ENCODE peak calls at places on chromosomes 4 and X, in four cellular contexts. L is stomach, D is PC-9, W is AG04450. C is an unnamed sample.

GRCh38 chrX:119734897-119735339 is 23.5 kb upstream of the SOWAHD start:
- DNase-seq in D (no peak), L (peak), W (no peak), C (no peak)

GRCh38 chr4:80058740-80059139 is 14.3 kb downstream of the ANTXR2 start:
- DNase-seq in L (no peak), W (no peak), D (no peak), C (no peak)

GRCh38 chrX:103253608-103254007 is 1.3 kb downstream of the TCEAL8 start:
- DNase-seq in D (no peak), W (no peak), L (no peak), C (no peak)

GRCh38 chrX:118216488-118216887 is 99.9 kb upstream of the KLHL13 start:
- DNase-seq in L (peak), D (no peak), W (no peak), C (no peak)

GRCh38 chrX:23114256-23114655 is 114.5 kb downstream of the DDX53 start:
- DNase-seq in D (no peak), W (no peak), L (no peak), C (no peak)

GRCh38 chrX:9657590-9658256 is 107.9 kb downstream of the GPR143 start:
- DNase-seq in W (no peak), D (no peak), L (no peak), C (no peak)

GRCh38 chr4:109207060-109207459 is 95.4 kb downstream of the COL25A1 start:
- DNase-seq in W (peak), D (no peak), L (no peak), C (no peak)

GRCh38 chr4:153252122-153252521 is 47.9 kb downstream of the TRIM2 start:
- DNase-seq in D (no peak), W (no peak), L (no peak), C (no peak)

GRCh38 chr4:74190919-74191397 is 33.0 kb downstream of the MTHFD2L start:
- DNase-seq in L (peak), D (no peak), W (no peak), C (no peak)

GRCh38 chr4:156113138-156113537 is 159.5 kb upstream of the CTSO start:
- DNase-seq in W (no peak), D (no peak), L (no peak), C (no peak)

GRCh38 chr4:87232241-87232640 is 11.8 kb upstream of the KLHL8 start:
- DNase-seq in L (no peak), D (no peak), W (no peak), C (no peak)

DNA sequence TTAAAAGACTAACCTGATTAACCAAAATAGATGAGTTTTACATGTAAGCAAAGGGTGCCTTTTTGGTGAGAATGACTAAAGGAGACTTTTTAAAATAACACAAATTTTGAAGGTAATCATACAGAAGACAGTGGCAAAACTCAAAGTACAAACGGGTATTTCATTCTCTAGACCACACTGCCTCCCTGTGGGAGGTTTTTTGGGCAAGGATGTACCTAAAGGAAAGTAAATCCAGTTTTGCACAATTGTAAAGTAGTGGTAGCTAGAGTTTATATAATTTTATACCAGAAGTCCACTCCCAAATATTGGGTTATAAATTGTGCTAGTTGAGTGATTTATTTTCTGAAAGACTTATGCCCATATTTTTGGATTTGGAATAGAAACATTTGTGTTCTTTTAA is 201.0 kb downstream of the PAPSS1 start:
- DNase-seq in W (no peak), D (no peak), L (peak), C (peak)
- TF ChIP-seq CTCF in W (peak), D (peak), L (no peak), C (peak)

DNA sequence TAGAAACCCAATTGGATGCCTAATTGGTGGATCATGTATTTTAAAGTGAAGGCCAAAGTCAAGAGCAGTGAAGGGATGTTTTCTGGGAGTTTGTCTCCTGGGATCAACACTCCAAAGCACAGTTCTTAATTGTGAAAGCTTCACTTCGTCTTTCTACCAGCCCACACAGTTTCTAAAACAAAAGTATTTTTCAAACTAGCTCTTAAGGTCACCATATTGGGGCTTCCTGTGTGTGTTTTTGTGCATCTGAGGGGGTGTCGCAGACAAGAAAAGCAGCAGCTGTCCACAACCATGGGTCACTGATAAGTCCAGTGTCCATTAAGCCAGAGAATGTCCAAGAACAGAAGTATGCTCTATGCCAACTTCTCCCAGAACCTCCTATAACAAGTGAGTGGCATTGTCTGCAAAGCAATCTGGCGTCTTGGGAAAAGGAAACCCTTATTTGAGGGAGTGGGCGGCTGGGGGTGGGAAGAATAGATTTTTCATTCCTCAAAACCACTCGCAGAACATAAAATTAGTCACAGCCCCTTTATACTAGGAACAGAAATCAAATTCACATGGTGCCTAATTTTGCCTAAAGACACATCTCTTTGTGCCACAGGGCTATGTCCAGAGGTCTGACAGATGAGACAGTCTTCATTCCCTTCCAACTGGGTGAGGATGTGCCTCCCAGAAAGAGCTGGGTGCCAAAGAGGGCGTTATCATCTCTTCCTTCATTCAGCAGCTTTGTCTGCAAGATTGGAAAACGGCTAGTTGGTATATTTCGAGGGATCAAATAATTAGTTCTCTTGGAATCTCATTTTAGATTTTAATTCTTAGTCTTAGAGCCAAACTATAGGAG is 610.4 kb downstream of the BCOR start:
- DNase-seq in L (no peak), D (no peak), W (no peak), C (no peak)
- H3K4me3 ChIP-seq in L (no peak), D (no peak), W (no peak), C (no peak)

GRCh38 chr4:76305033-76305687 is 1.4 kb upstream of the STBD1 start:
- DNase-seq in L (no peak), D (no peak), W (no peak), C (no peak)

GRCh38 chr4:76305971-76306881 is at the start of gene STBD1:
- DNase-seq in W (peak), L (peak), D (peak), C (no peak)

GRCh38 chr4:76307670-76308014 is 1.1 kb downstream of the STBD1 start:
- DNase-seq in L (peak), D (no peak), W (no peak), C (no peak)

GRCh38 chr4:76308548-76308947 is 2.0 kb downstream of the STBD1 start:
- DNase-seq in W (no peak), D (no peak), L (peak), C (no peak)

GRCh38 chr4:76306882-76307669 is 543 bp downstream of the STBD1 start:
- DNase-seq in L (peak), W (no peak), D (no peak), C (no peak)
- TF ChIP-seq CTCF in L (peak), W (peak), D (no peak), C (peak)

GRCh38 chr4:185019451-185020292 is 1.4 kb downstream of the HELT start:
- DNase-seq in D (no peak), W (no peak), L (no peak), C (no peak)
- H3K4me3 ChIP-seq in D (no peak), W (no peak), L (no peak), C (no peak)

GRCh38 chr4:82898322-82899243 is 2.0 kb upstream of the THAP9 start:
- DNase-seq in D (peak), L (peak), W (peak), C (no peak)
- TF ChIP-seq CTCF in D (peak), L (no peak), W (peak), C (peak)

DNA sequence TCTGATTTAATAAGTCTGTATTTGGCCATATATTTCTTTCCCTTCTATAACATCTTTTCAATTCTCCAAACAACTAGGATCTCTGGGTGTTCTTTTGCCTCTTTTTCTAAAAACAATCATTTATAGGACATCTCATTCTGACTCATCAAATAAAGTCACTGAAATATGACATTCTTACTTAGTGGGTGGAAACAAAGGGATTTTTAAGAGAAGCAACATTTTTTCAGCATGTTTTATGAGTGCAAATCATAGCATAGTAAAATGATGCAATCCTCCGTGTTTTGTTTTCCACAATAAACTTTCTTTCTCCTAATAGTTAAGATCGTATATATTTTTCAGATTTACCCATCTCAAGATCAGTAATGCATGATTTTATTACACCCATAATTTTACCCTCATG is 179.8 kb downstream of the SPCS3 start:
- DNase-seq in W (no peak), D (no peak), L (no peak), C (peak)
- H3K4me3 ChIP-seq in W (no peak), D (no peak), L (no peak), C (no peak)

GRCh38 chrX:40434443-40434842 is 146.3 kb upstream of the ATP6AP2 start:
- DNase-seq in D (no peak), L (no peak), W (no peak), C (no peak)

GRCh38 chrX:40439625-40440532 is 140.9 kb upstream of the ATP6AP2 start:
- DNase-seq in L (no peak), D (no peak), W (no peak), C (no peak)

GRCh38 chrX:40434947-40435346 is 145.8 kb upstream of the ATP6AP2 start:
- DNase-seq in D (no peak), L (no peak), W (no peak), C (no peak)

GRCh38 chrX:40440841-40441240 is 139.9 kb upstream of the ATP6AP2 start:
- DNase-seq in W (no peak), L (no peak), D (no peak), C (no peak)

GRCh38 chrX:40437348-40437747 is 143.4 kb upstream of the ATP6AP2 start:
- DNase-seq in D (no peak), L (no peak), W (no peak), C (no peak)
- TF ChIP-seq CTCF in D (no peak), L (no peak), W (no peak), C (no peak)

DNA sequence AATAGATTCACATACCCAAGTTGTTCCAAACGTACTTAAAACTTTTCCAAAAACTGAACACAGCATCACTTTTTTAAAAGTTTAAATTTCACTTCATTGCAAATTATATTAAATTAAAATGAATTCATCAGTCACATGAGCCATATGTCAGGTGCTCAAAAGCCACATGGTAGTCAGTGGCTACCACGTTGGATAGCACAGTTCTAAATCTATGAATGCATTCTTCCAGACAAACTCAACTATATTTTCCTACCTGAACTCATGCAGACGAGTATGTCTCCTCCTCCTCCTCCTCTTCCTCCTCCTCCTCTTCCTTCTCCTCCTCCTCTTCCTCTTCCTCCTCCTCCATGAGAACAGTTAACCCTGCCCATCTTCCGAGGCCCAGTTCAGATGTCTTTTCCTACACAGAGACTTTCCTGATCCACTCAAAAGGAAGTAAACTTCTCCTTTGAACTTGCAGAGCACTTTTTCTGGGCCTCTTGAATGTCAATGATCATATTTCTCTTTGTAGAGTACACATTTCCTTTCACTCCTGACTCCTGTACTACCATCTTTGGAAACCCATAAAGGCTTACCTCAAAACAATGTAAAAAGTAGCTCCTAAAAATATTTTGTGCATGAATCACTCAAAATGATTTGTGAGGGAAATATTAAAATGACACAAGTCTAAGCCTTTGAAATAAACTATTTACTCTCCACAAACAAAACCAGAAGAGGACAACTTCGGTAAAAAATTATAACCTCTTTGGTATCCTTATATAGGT is 172.6 kb downstream of the AMELX start:
- DNase-seq in W (no peak), D (no peak), L (no peak), C (no peak)
- H3K4me3 ChIP-seq in W (no peak), D (no peak), L (no peak), C (no peak)

DNA sequence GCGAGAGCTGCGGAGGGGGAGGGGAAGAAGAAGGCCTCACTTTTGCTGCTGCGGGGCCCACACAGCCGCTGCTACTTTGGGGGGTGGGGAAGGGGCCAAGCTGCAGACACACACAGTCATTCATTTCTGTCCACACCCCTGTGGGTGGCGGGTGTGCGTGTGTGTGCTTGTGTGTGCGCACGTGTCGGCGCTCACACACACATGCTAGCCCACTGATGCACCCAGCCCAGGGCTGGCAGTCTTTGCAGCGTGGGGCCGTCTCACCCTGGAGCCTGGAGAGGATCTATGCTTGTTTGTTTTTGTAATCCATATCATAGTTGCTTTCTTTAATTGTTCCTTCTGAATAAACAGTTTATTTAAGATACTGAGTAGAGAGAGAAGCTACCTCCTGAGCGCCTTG is 4.0 kb downstream of the DUSP9 start:
- DNase-seq in W (no peak), L (no peak), D (no peak), C (no peak)
- TF ChIP-seq CTCF in W (no peak), L (no peak), D (no peak), C (no peak)

C was measured in epithelial cell of proximal tubule.